ENCODE peak calls at places on chromosomes 5 and 9, in eight cellular contexts. One of them, this sample, is unnamed.

GRCh38 chr9:93268551-93269314 is 84.8 kb downstream of the WNK2 start:
- DNase-seq in AG09319: no peak
- DNase-seq in activated T-cell treated with anti-CD3 and anti-CD28 coated beads for 48 hours: peak
- DNase-seq in NCI-H1105 treated with DMSO at 0.1 percent for 48 hours: peak
- DNase-seq in iPS-NIHi11: no peak
- DNase-seq in A549: no peak
- DNase-seq in fibroblast of the conjunctiva: no peak
- DNase-seq in aorta: peak
- DNase-seq in this sample: peak

GRCh38 chr9:122265265-122265900 is 701 bp downstream of the MRRF start:
- DNase-seq in AG09319: no peak
- DNase-seq in activated T-cell treated with anti-CD3 and anti-CD28 coated beads for 48 hours: peak
- DNase-seq in NCI-H1105 treated with DMSO at 0.1 percent for 48 hours: no peak
- DNase-seq in iPS-NIHi11: no peak
- DNase-seq in A549: peak
- DNase-seq in fibroblast of the conjunctiva: no peak
- DNase-seq in aorta: no peak
- DNase-seq in this sample: no peak

GRCh38 chr9:128421474-128422010 is 885 bp downstream of the CERCAM start:
- DNase-seq in AG09319: no peak
- DNase-seq in activated T-cell treated with anti-CD3 and anti-CD28 coated beads for 48 hours: no peak
- DNase-seq in NCI-H1105 treated with DMSO at 0.1 percent for 48 hours: no peak
- DNase-seq in iPS-NIHi11: peak
- DNase-seq in A549: no peak
- DNase-seq in fibroblast of the conjunctiva: no peak
- DNase-seq in aorta: no peak
- DNase-seq in this sample: no peak

GRCh38 chr5:14464661-14465060 is 116.9 kb upstream of the OTULINL start:
- DNase-seq in AG09319: no peak
- DNase-seq in activated T-cell treated with anti-CD3 and anti-CD28 coated beads for 48 hours: no peak
- DNase-seq in NCI-H1105 treated with DMSO at 0.1 percent for 48 hours: peak
- DNase-seq in iPS-NIHi11: no peak
- DNase-seq in A549: no peak
- DNase-seq in fibroblast of the conjunctiva: no peak
- DNase-seq in aorta: no peak
- DNase-seq in this sample: no peak

GRCh38 chr5:58582411-58583393 is at the start of gene RAB3C:
- DNase-seq in AG09319: peak
- DNase-seq in activated T-cell treated with anti-CD3 and anti-CD28 coated beads for 48 hours: peak
- DNase-seq in NCI-H1105 treated with DMSO at 0.1 percent for 48 hours: peak
- DNase-seq in iPS-NIHi11: peak
- DNase-seq in A549: peak
- DNase-seq in fibroblast of the conjunctiva: peak
- DNase-seq in aorta: peak
- DNase-seq in this sample: peak

GRCh38 chr9:20357207-20357503 is 265.1 kb downstream of the MLLT3 start:
- DNase-seq in AG09319: no peak
- DNase-seq in activated T-cell treated with anti-CD3 and anti-CD28 coated beads for 48 hours: no peak
- DNase-seq in NCI-H1105 treated with DMSO at 0.1 percent for 48 hours: no peak
- DNase-seq in iPS-NIHi11: no peak
- DNase-seq in A549: no peak
- DNase-seq in fibroblast of the conjunctiva: no peak
- DNase-seq in aorta: no peak
- DNase-seq in this sample: no peak

GRCh38 chr5:105767265-105767664 is 1903.5 kb downstream of the EFNA5 start:
- DNase-seq in AG09319: no peak
- DNase-seq in activated T-cell treated with anti-CD3 and anti-CD28 coated beads for 48 hours: no peak
- DNase-seq in NCI-H1105 treated with DMSO at 0.1 percent for 48 hours: no peak
- DNase-seq in iPS-NIHi11: no peak
- DNase-seq in A549: no peak
- DNase-seq in fibroblast of the conjunctiva: no peak
- DNase-seq in aorta: no peak
- DNase-seq in this sample: no peak

GRCh38 chr5:40499514-40500273 is 180.0 kb upstream of the PTGER4 start:
- DNase-seq in AG09319: no peak
- DNase-seq in activated T-cell treated with anti-CD3 and anti-CD28 coated beads for 48 hours: no peak
- DNase-seq in NCI-H1105 treated with DMSO at 0.1 percent for 48 hours: no peak
- DNase-seq in iPS-NIHi11: no peak
- DNase-seq in A549: no peak
- DNase-seq in fibroblast of the conjunctiva: no peak
- DNase-seq in aorta: no peak
- DNase-seq in this sample: no peak

GRCh38 chr9:126671381-126671831 is 57.7 kb downstream of the LMX1B start:
- DNase-seq in AG09319: no peak
- DNase-seq in activated T-cell treated with anti-CD3 and anti-CD28 coated beads for 48 hours: no peak
- DNase-seq in NCI-H1105 treated with DMSO at 0.1 percent for 48 hours: peak
- DNase-seq in iPS-NIHi11: no peak
- DNase-seq in A549: no peak
- DNase-seq in fibroblast of the conjunctiva: no peak
- DNase-seq in aorta: no peak
- DNase-seq in this sample: no peak

GRCh38 chr5:134438641-134439621 is 27.2 kb upstream of the CDKN2AIPNL start:
- DNase-seq in AG09319: peak
- DNase-seq in activated T-cell treated with anti-CD3 and anti-CD28 coated beads for 48 hours: no peak
- DNase-seq in NCI-H1105 treated with DMSO at 0.1 percent for 48 hours: peak
- DNase-seq in iPS-NIHi11: peak
- DNase-seq in A549: peak
- DNase-seq in fibroblast of the conjunctiva: peak
- DNase-seq in aorta: no peak
- DNase-seq in this sample: no peak

GRCh38 chr5:57447656-57448055 is 35.0 kb downstream of the ACTBL2 start:
- DNase-seq in AG09319: no peak
- DNase-seq in activated T-cell treated with anti-CD3 and anti-CD28 coated beads for 48 hours: no peak
- DNase-seq in NCI-H1105 treated with DMSO at 0.1 percent for 48 hours: no peak
- DNase-seq in iPS-NIHi11: no peak
- DNase-seq in A549: no peak
- DNase-seq in fibroblast of the conjunctiva: no peak
- DNase-seq in aorta: no peak
- DNase-seq in this sample: no peak

GRCh38 chr5:32027717-32028321 is 146.3 kb downstream of the GOLPH3 start:
- DNase-seq in AG09319: peak
- DNase-seq in activated T-cell treated with anti-CD3 and anti-CD28 coated beads for 48 hours: no peak
- DNase-seq in NCI-H1105 treated with DMSO at 0.1 percent for 48 hours: no peak
- DNase-seq in iPS-NIHi11: peak
- DNase-seq in A549: peak
- DNase-seq in fibroblast of the conjunctiva: peak
- DNase-seq in aorta: no peak
- DNase-seq in this sample: no peak

GRCh38 chr9:33110686-33111085 is 34.2 kb upstream of the SMU1 start:
- DNase-seq in AG09319: no peak
- DNase-seq in activated T-cell treated with anti-CD3 and anti-CD28 coated beads for 48 hours: no peak
- DNase-seq in NCI-H1105 treated with DMSO at 0.1 percent for 48 hours: no peak
- DNase-seq in iPS-NIHi11: no peak
- DNase-seq in A549: no peak
- DNase-seq in fibroblast of the conjunctiva: no peak
- DNase-seq in aorta: no peak
- DNase-seq in this sample: no peak

GRCh38 chr5:133311171-133311570 is 259.4 kb downstream of the HSPA4 start:
- DNase-seq in AG09319: no peak
- DNase-seq in activated T-cell treated with anti-CD3 and anti-CD28 coated beads for 48 hours: no peak
- DNase-seq in NCI-H1105 treated with DMSO at 0.1 percent for 48 hours: no peak
- DNase-seq in iPS-NIHi11: no peak
- DNase-seq in A549: no peak
- DNase-seq in fibroblast of the conjunctiva: no peak
- DNase-seq in aorta: no peak
- DNase-seq in this sample: no peak

GRCh38 chr5:138138949-138139775 is at the start of gene NME5:
- DNase-seq in AG09319: peak
- DNase-seq in activated T-cell treated with anti-CD3 and anti-CD28 coated beads for 48 hours: no peak
- DNase-seq in NCI-H1105 treated with DMSO at 0.1 percent for 48 hours: peak
- DNase-seq in iPS-NIHi11: peak
- DNase-seq in A549: no peak
- DNase-seq in fibroblast of the conjunctiva: peak
- DNase-seq in aorta: peak
- DNase-seq in this sample: no peak

GRCh38 chr5:68344447-68345111 is 129.0 kb downstream of the PIK3R1 start:
- DNase-seq in AG09319: no peak
- DNase-seq in activated T-cell treated with anti-CD3 and anti-CD28 coated beads for 48 hours: no peak
- DNase-seq in NCI-H1105 treated with DMSO at 0.1 percent for 48 hours: no peak
- DNase-seq in iPS-NIHi11: no peak
- DNase-seq in A549: peak
- DNase-seq in fibroblast of the conjunctiva: no peak
- DNase-seq in aorta: no peak
- DNase-seq in this sample: no peak

GRCh38 chr9:108889649-108890067 is 27.6 kb downstream of the ACTL7A start:
- DNase-seq in AG09319: no peak
- DNase-seq in activated T-cell treated with anti-CD3 and anti-CD28 coated beads for 48 hours: no peak
- DNase-seq in NCI-H1105 treated with DMSO at 0.1 percent for 48 hours: peak
- DNase-seq in iPS-NIHi11: peak
- DNase-seq in A549: peak
- DNase-seq in fibroblast of the conjunctiva: peak
- DNase-seq in aorta: no peak
- DNase-seq in this sample: no peak

GRCh38 chr5:76303917-76304316 is 99.2 kb upstream of the IQGAP2 start:
- DNase-seq in AG09319: no peak
- DNase-seq in activated T-cell treated with anti-CD3 and anti-CD28 coated beads for 48 hours: peak
- DNase-seq in NCI-H1105 treated with DMSO at 0.1 percent for 48 hours: peak
- DNase-seq in iPS-NIHi11: peak
- DNase-seq in A549: peak
- DNase-seq in fibroblast of the conjunctiva: no peak
- DNase-seq in aorta: no peak
- DNase-seq in this sample: no peak

GRCh38 chr9:81037889-81038288 is 651.5 kb downstream of the TLE1 start:
- DNase-seq in AG09319: no peak
- DNase-seq in activated T-cell treated with anti-CD3 and anti-CD28 coated beads for 48 hours: no peak
- DNase-seq in NCI-H1105 treated with DMSO at 0.1 percent for 48 hours: no peak
- DNase-seq in iPS-NIHi11: no peak
- DNase-seq in A549: no peak
- DNase-seq in fibroblast of the conjunctiva: no peak
- DNase-seq in aorta: no peak
- DNase-seq in this sample: no peak

GRCh38 chr5:147098233-147098790 is 136.5 kb upstream of the STK32A start:
- DNase-seq in AG09319: peak
- DNase-seq in activated T-cell treated with anti-CD3 and anti-CD28 coated beads for 48 hours: no peak
- DNase-seq in NCI-H1105 treated with DMSO at 0.1 percent for 48 hours: peak
- DNase-seq in iPS-NIHi11: peak
- DNase-seq in A549: peak
- DNase-seq in fibroblast of the conjunctiva: peak
- DNase-seq in aorta: no peak
- DNase-seq in this sample: no peak

GRCh38 chr9:112443200-112443599 is 43.4 kb upstream of the KIAA1958 start:
- DNase-seq in AG09319: no peak
- DNase-seq in activated T-cell treated with anti-CD3 and anti-CD28 coated beads for 48 hours: no peak
- DNase-seq in NCI-H1105 treated with DMSO at 0.1 percent for 48 hours: no peak
- DNase-seq in iPS-NIHi11: no peak
- DNase-seq in A549: peak
- DNase-seq in fibroblast of the conjunctiva: peak
- DNase-seq in aorta: no peak
- DNase-seq in this sample: peak

GRCh38 chr5:175288048-175288621 is 155.8 kb downstream of the DRD1 start:
- DNase-seq in AG09319: no peak
- DNase-seq in activated T-cell treated with anti-CD3 and anti-CD28 coated beads for 48 hours: no peak
- DNase-seq in NCI-H1105 treated with DMSO at 0.1 percent for 48 hours: no peak
- DNase-seq in iPS-NIHi11: peak
- DNase-seq in A549: peak
- DNase-seq in fibroblast of the conjunctiva: peak
- DNase-seq in aorta: no peak
- DNase-seq in this sample: no peak

GRCh38 chr9:91929331-91929730 is 20.7 kb downstream of the ROR2 start:
- DNase-seq in AG09319: no peak
- DNase-seq in activated T-cell treated with anti-CD3 and anti-CD28 coated beads for 48 hours: no peak
- DNase-seq in NCI-H1105 treated with DMSO at 0.1 percent for 48 hours: no peak
- DNase-seq in iPS-NIHi11: no peak
- DNase-seq in A549: no peak
- DNase-seq in fibroblast of the conjunctiva: no peak
- DNase-seq in aorta: no peak
- DNase-seq in this sample: no peak

GRCh38 chr5:6822068-6822467 is 108.8 kb downstream of the TENT4A start:
- DNase-seq in AG09319: no peak
- DNase-seq in activated T-cell treated with anti-CD3 and anti-CD28 coated beads for 48 hours: no peak
- DNase-seq in NCI-H1105 treated with DMSO at 0.1 percent for 48 hours: no peak
- DNase-seq in iPS-NIHi11: no peak
- DNase-seq in A549: no peak
- DNase-seq in fibroblast of the conjunctiva: no peak
- DNase-seq in aorta: no peak
- DNase-seq in this sample: no peak

GRCh38 chr5:59064256-59064655 is 481.4 kb downstream of the RAB3C start:
- DNase-seq in AG09319: no peak
- DNase-seq in activated T-cell treated with anti-CD3 and anti-CD28 coated beads for 48 hours: no peak
- DNase-seq in NCI-H1105 treated with DMSO at 0.1 percent for 48 hours: no peak
- DNase-seq in iPS-NIHi11: no peak
- DNase-seq in A549: no peak
- DNase-seq in fibroblast of the conjunctiva: no peak
- DNase-seq in aorta: no peak
- DNase-seq in this sample: no peak

GRCh38 chr9:83959061-83959460 is 21.0 kb downstream of the HNRNPK start:
- DNase-seq in AG09319: peak
- DNase-seq in activated T-cell treated with anti-CD3 and anti-CD28 coated beads for 48 hours: no peak
- DNase-seq in NCI-H1105 treated with DMSO at 0.1 percent for 48 hours: no peak
- DNase-seq in iPS-NIHi11: no peak
- DNase-seq in A549: peak
- DNase-seq in fibroblast of the conjunctiva: peak
- DNase-seq in aorta: no peak
- DNase-seq in this sample: no peak

GRCh38 chr9:123267481-123268239 is 726 bp downstream of the STRBP start:
- DNase-seq in AG09319: no peak
- DNase-seq in activated T-cell treated with anti-CD3 and anti-CD28 coated beads for 48 hours: no peak
- DNase-seq in NCI-H1105 treated with DMSO at 0.1 percent for 48 hours: no peak
- DNase-seq in iPS-NIHi11: peak
- DNase-seq in A549: no peak
- DNase-seq in fibroblast of the conjunctiva: no peak
- DNase-seq in aorta: no peak
- DNase-seq in this sample: peak

GRCh38 chr5:127515693-127516440 is 1.6 kb upstream of the PRRC1 start:
- DNase-seq in AG09319: no peak
- DNase-seq in activated T-cell treated with anti-CD3 and anti-CD28 coated beads for 48 hours: no peak
- DNase-seq in NCI-H1105 treated with DMSO at 0.1 percent for 48 hours: no peak
- DNase-seq in iPS-NIHi11: no peak
- DNase-seq in A549: no peak
- DNase-seq in fibroblast of the conjunctiva: no peak
- DNase-seq in aorta: no peak
- DNase-seq in this sample: no peak

GRCh38 chr5:423626-424258 is 19.2 kb upstream of the EXOC3 start:
- DNase-seq in AG09319: no peak
- DNase-seq in activated T-cell treated with anti-CD3 and anti-CD28 coated beads for 48 hours: no peak
- DNase-seq in NCI-H1105 treated with DMSO at 0.1 percent for 48 hours: no peak
- DNase-seq in iPS-NIHi11: no peak
- DNase-seq in A549: no peak
- DNase-seq in fibroblast of the conjunctiva: no peak
- DNase-seq in aorta: peak
- DNase-seq in this sample: no peak

This sample was measured in CD4-positive, alpha-beta T cell.